ENCODE peak calls at places on chromosomes 2 and 18, in seven cellular contexts. O is AG04450, G is iris pigment epithelial cell, C is NCI-H345, R is neural crest cell, A is H1, E is HCT116. V is an unnamed sample.
A peak's percentile ranks its signal among the peaks of the same experiment; 100 is the strongest.

GRCh38 chr2:29753676-29754444 is 167.5 kb downstream of the ALK start:
- DNase-seq in R (no peak), E (no peak), G (peak; percentile 29), A (no peak), O (peak; percentile 29), C (no peak), V (no peak)

GRCh38 chr2:104856086-104856972 is 2.4 kb downstream of the POU3F3 start:
- DNase-seq in E (no peak), A (peak; percentile 76), C (peak; percentile 57), R (no peak), G (no peak), O (no peak), V (no peak)

GRCh38 chr18:42242758-42243157 is 287.7 kb downstream of the PIK3C3 start:
- DNase-seq in G (no peak), R (no peak), A (no peak), E (no peak), C (no peak), O (no peak), V (no peak)

GRCh38 chr2:11598228-11598731 is 64.4 kb downstream of the GREB1 start:
- DNase-seq in E (no peak), A (no peak), R (no peak), C (no peak), G (peak; percentile 16), O (no peak), V (no peak)

GRCh38 chr2:177610813-177611212 is 218.2 kb downstream of the AGPS start:
- DNase-seq in G (no peak), C (no peak), R (no peak), A (no peak), E (no peak), O (no peak), V (no peak)

GRCh38 chr2:219219781-219220532 is 1.2 kb upstream of the ABCB6 start:
- DNase-seq in R (no peak), G (no peak), C (no peak), E (no peak), O (no peak), A (no peak), V (no peak)

GRCh38 chr2:1787799-1788477 is 43.6 kb upstream of the PXDN start:
- DNase-seq in R (no peak), G (no peak), O (no peak), A (no peak), E (no peak), C (peak; percentile 54), V (no peak)

GRCh38 chr18:39770399-39770798 is 2184.6 kb upstream of the PIK3C3 start:
- DNase-seq in O (no peak), G (no peak), E (no peak), C (no peak), R (no peak), A (no peak), V (no peak)

GRCh38 chr18:55053976-55054375 is 94.7 kb upstream of the CCDC68 start:
- DNase-seq in O (no peak), C (no peak), G (no peak), E (no peak), R (no peak), A (no peak), V (no peak)

GRCh38 chr2:64989982-64990614 is 899 bp downstream of the SLC1A4 start:
- DNase-seq in O (no peak), A (no peak), E (no peak), R (no peak), G (no peak), C (peak; percentile 31), V (no peak)

GRCh38 chr2:144516981-144517824 is 2.7 kb downstream of the ZEB2 start:
- DNase-seq in O (peak; percentile 87), C (peak; percentile 55), E (no peak), G (peak; percentile 98), A (peak; percentile 65), R (no peak), V (no peak)

GRCh38 chr18:55546873-55547704 is 40.9 kb downstream of the TCF4 start:
- DNase-seq in E (no peak), C (no peak), A (no peak), R (no peak), O (peak; percentile 39), G (peak; percentile 78), V (no peak)

GRCh38 chr2:7930800-7931635 is 750.8 kb upstream of the ID2 start:
- DNase-seq in O (peak; percentile 24), C (no peak), G (no peak), E (no peak), A (no peak), R (no peak), V (no peak)

GRCh38 chr2:119771331-119771730 is 11.6 kb downstream of the PTPN4 start:
- DNase-seq in E (no peak), A (no peak), C (no peak), R (no peak), O (no peak), G (no peak), V (no peak)

GRCh38 chr18:58552057-58552461 is 76.8 kb downstream of the ALPK2 start:
- DNase-seq in A (no peak), E (no peak), G (peak; percentile 81), R (no peak), O (no peak), C (no peak), V (no peak)

V was measured in endothelial cell.